ENCODE peak calls at places on chromosome X, in eight cellular contexts. One of them, this sample, is unnamed.

GRCh38 chrX:153667931-153668396 is 5.6 kb downstream of the PNCK start:
- DNase-seq in upper lobe of right lung: peak; percentile 89
- DNase-seq in spleen: peak; percentile 89
- DNase-seq in transverse colon: peak; percentile 82
- DNase-seq in GM12865: peak; percentile 61
- DNase-seq in heart left ventricle: peak; percentile 79
- DNase-seq in NB4: peak; percentile 81
- DNase-seq in SK-N-SH: peak; percentile 87
- DNase-seq in this sample: peak; percentile 8

GRCh38 chrX:102654696-102655095 is 3.4 kb downstream of the GPRASP1 start:
- DNase-seq in upper lobe of right lung: no peak
- DNase-seq in spleen: no peak
- DNase-seq in transverse colon: no peak
- DNase-seq in GM12865: no peak
- DNase-seq in heart left ventricle: peak; percentile 17
- DNase-seq in NB4: no peak
- DNase-seq in SK-N-SH: no peak
- DNase-seq in this sample: no peak

GRCh38 chrX:123736333-123736921 is 3.6 kb upstream of the THOC2 start:
- DNase-seq in upper lobe of right lung: no peak
- DNase-seq in spleen: no peak
- DNase-seq in transverse colon: no peak
- DNase-seq in GM12865: no peak
- DNase-seq in heart left ventricle: no peak
- DNase-seq in NB4: no peak
- DNase-seq in SK-N-SH: peak; percentile 64
- DNase-seq in this sample: no peak

GRCh38 chrX:373641-374471 is 12.9 kb downstream of the PPP2R3B start:
- DNase-seq in upper lobe of right lung: no peak
- DNase-seq in spleen: peak; percentile 79
- DNase-seq in transverse colon: no peak
- DNase-seq in GM12865: no peak
- DNase-seq in heart left ventricle: peak; percentile 51
- DNase-seq in NB4: no peak
- DNase-seq in SK-N-SH: no peak
- DNase-seq in this sample: no peak

GRCh38 chrX:122091571-122091970 is 1044.2 kb downstream of the GLUD2 start:
- DNase-seq in upper lobe of right lung: no peak
- DNase-seq in spleen: no peak
- DNase-seq in transverse colon: no peak
- DNase-seq in GM12865: no peak
- DNase-seq in heart left ventricle: no peak
- DNase-seq in NB4: no peak
- DNase-seq in SK-N-SH: no peak
- DNase-seq in this sample: no peak

GRCh38 chrX:103100484-103100883 is 7.5 kb upstream of the NXF3 start:
- DNase-seq in upper lobe of right lung: no peak
- DNase-seq in spleen: no peak
- DNase-seq in transverse colon: no peak
- DNase-seq in GM12865: no peak
- DNase-seq in heart left ventricle: no peak
- DNase-seq in NB4: no peak
- DNase-seq in SK-N-SH: no peak
- DNase-seq in this sample: no peak

GRCh38 chrX:104041003-104041402 is 1.2 kb downstream of the H2BW2 start:
- DNase-seq in upper lobe of right lung: no peak
- DNase-seq in spleen: no peak
- DNase-seq in transverse colon: no peak
- DNase-seq in GM12865: no peak
- DNase-seq in heart left ventricle: no peak
- DNase-seq in NB4: no peak
- DNase-seq in SK-N-SH: no peak
- DNase-seq in this sample: no peak

GRCh38 chrX:72576161-72576896 is 3.7 kb upstream of the HDAC8 start:
- DNase-seq in upper lobe of right lung: no peak
- DNase-seq in spleen: no peak
- DNase-seq in transverse colon: no peak
- DNase-seq in GM12865: no peak
- DNase-seq in heart left ventricle: no peak
- DNase-seq in NB4: peak; percentile 52
- DNase-seq in SK-N-SH: no peak
- DNase-seq in this sample: no peak

GRCh38 chrX:12701625-12702024 is 89.6 kb upstream of the PRPS2 start:
- DNase-seq in upper lobe of right lung: peak; percentile 65
- DNase-seq in spleen: no peak
- DNase-seq in transverse colon: peak; percentile 42
- DNase-seq in GM12865: peak; percentile 71
- DNase-seq in heart left ventricle: peak; percentile 27
- DNase-seq in NB4: peak; percentile 56
- DNase-seq in SK-N-SH: peak; percentile 50
- DNase-seq in this sample: peak; percentile 15

GRCh38 chrX:73930300-73930699 is 367.3 kb downstream of the CHIC1 start:
- DNase-seq in upper lobe of right lung: no peak
- DNase-seq in spleen: no peak
- DNase-seq in transverse colon: no peak
- DNase-seq in GM12865: no peak
- DNase-seq in heart left ventricle: no peak
- DNase-seq in NB4: no peak
- DNase-seq in SK-N-SH: no peak
- DNase-seq in this sample: no peak

GRCh38 chrX:48107717-48108116 is 22.7 kb upstream of the SPACA5B start:
- DNase-seq in upper lobe of right lung: no peak
- DNase-seq in spleen: no peak
- DNase-seq in transverse colon: no peak
- DNase-seq in GM12865: no peak
- DNase-seq in heart left ventricle: no peak
- DNase-seq in NB4: no peak
- DNase-seq in SK-N-SH: no peak
- DNase-seq in this sample: no peak

GRCh38 chrX:108397627-108398392 is 40.4 kb downstream of the COL4A6 start:
- DNase-seq in upper lobe of right lung: no peak
- DNase-seq in spleen: no peak
- DNase-seq in transverse colon: no peak
- DNase-seq in GM12865: peak; percentile 1
- DNase-seq in heart left ventricle: no peak
- DNase-seq in NB4: no peak
- DNase-seq in SK-N-SH: no peak
- DNase-seq in this sample: no peak

GRCh38 chrX:84336646-84337045 is 148.6 kb upstream of the RPS6KA6 start:
- DNase-seq in upper lobe of right lung: no peak
- DNase-seq in spleen: no peak
- DNase-seq in transverse colon: no peak
- DNase-seq in GM12865: no peak
- DNase-seq in heart left ventricle: no peak
- DNase-seq in NB4: no peak
- DNase-seq in SK-N-SH: no peak
- DNase-seq in this sample: no peak

GRCh38 chrX:1453951-1454785 is 1.5 kb upstream of the ASMTL start:
- DNase-seq in upper lobe of right lung: peak; percentile 94
- DNase-seq in spleen: peak; percentile 97
- DNase-seq in transverse colon: peak; percentile 91
- DNase-seq in GM12865: peak; percentile 87
- DNase-seq in heart left ventricle: peak; percentile 86
- DNase-seq in NB4: peak; percentile 82
- DNase-seq in SK-N-SH: peak; percentile 85
- DNase-seq in this sample: no peak

GRCh38 chrX:102863735-102864134 is 73.3 kb upstream of the RAB40AL start:
- DNase-seq in upper lobe of right lung: peak; percentile 83
- DNase-seq in spleen: peak; percentile 88
- DNase-seq in transverse colon: peak; percentile 87
- DNase-seq in GM12865: peak; percentile 76
- DNase-seq in heart left ventricle: peak; percentile 73
- DNase-seq in NB4: peak; percentile 74
- DNase-seq in SK-N-SH: peak; percentile 65
- DNase-seq in this sample: peak; percentile 21

GRCh38 chrX:119885554-119886428 is 9.9 kb upstream of the AKAP14 start:
- DNase-seq in upper lobe of right lung: no peak
- DNase-seq in spleen: no peak
- DNase-seq in transverse colon: no peak
- DNase-seq in GM12865: peak; percentile 3
- DNase-seq in heart left ventricle: no peak
- DNase-seq in NB4: peak; percentile 37
- DNase-seq in SK-N-SH: no peak
- DNase-seq in this sample: no peak

GRCh38 chrX:150372280-150372679 is 9.2 kb downstream of the MAMLD1 start:
- DNase-seq in upper lobe of right lung: no peak
- DNase-seq in spleen: no peak
- DNase-seq in transverse colon: no peak
- DNase-seq in GM12865: no peak
- DNase-seq in heart left ventricle: no peak
- DNase-seq in NB4: no peak
- DNase-seq in SK-N-SH: no peak
- DNase-seq in this sample: no peak

GRCh38 chrX:19827088-19827487 is 60.3 kb downstream of the SH3KBP1 start:
- DNase-seq in upper lobe of right lung: no peak
- DNase-seq in spleen: no peak
- DNase-seq in transverse colon: no peak
- DNase-seq in GM12865: no peak
- DNase-seq in heart left ventricle: no peak
- DNase-seq in NB4: no peak
- DNase-seq in SK-N-SH: no peak
- DNase-seq in this sample: no peak

GRCh38 chrX:29535212-29536162 is 679.9 kb upstream of the MAGEB2 start:
- DNase-seq in upper lobe of right lung: no peak
- DNase-seq in spleen: no peak
- DNase-seq in transverse colon: no peak
- DNase-seq in GM12865: no peak
- DNase-seq in heart left ventricle: no peak
- DNase-seq in NB4: no peak
- DNase-seq in SK-N-SH: no peak
- DNase-seq in this sample: no peak

GRCh38 chrX:103678199-103678993 is 8.1 kb downstream of the MORF4L2 start:
- DNase-seq in upper lobe of right lung: no peak
- DNase-seq in spleen: no peak
- DNase-seq in transverse colon: no peak
- DNase-seq in GM12865: no peak
- DNase-seq in heart left ventricle: no peak
- DNase-seq in NB4: no peak
- DNase-seq in SK-N-SH: no peak
- DNase-seq in this sample: no peak

DNA sequence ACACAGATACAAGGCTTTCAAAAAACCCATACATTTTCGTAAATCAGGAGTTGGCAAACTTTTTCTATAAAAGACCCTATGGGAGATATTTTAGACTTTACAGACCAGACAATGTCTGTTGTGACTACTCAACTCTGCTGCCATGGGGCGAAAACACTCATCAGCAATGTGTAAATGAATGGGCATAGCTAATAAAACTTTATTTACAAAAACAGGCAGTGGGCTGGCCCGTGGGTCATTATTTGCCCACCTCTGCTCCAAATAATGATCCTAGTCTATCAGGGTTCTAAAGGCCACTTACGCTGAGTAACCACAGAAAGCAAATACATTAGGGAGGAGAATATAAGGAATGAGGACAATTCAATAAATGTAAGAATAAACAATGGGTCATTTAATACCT is 43.9 kb upstream of the ACSL4 start:
- DNase-seq in upper lobe of right lung: no peak
- DNase-seq in spleen: no peak
- DNase-seq in transverse colon: no peak
- DNase-seq in GM12865: no peak
- DNase-seq in heart left ventricle: no peak
- DNase-seq in NB4: no peak
- DNase-seq in SK-N-SH: no peak
- DNase-seq in this sample: no peak
- TF ChIP-seq CTCF in upper lobe of right lung: no peak
- TF ChIP-seq CTCF in spleen: no peak
- TF ChIP-seq CTCF in transverse colon: no peak
- TF ChIP-seq CTCF in GM12865: no peak
- TF ChIP-seq CTCF in heart left ventricle: no peak
- TF ChIP-seq CTCF in NB4: no peak
- TF ChIP-seq CTCF in SK-N-SH: no peak
- TF ChIP-seq CTCF in this sample: no peak

GRCh38 chrX:68829594-68830485 is 1.0 kb downstream of the EFNB1 start:
- DNase-seq in upper lobe of right lung: no peak
- DNase-seq in spleen: no peak
- DNase-seq in transverse colon: no peak
- DNase-seq in GM12865: no peak
- DNase-seq in heart left ventricle: peak; percentile 25
- DNase-seq in NB4: peak; percentile 25
- DNase-seq in SK-N-SH: peak; percentile 49
- DNase-seq in this sample: no peak
- H3K4me3 ChIP-seq in upper lobe of right lung: peak overlapping the region; percentile 73
- H3K4me3 ChIP-seq in spleen: peak overlapping the region; percentile 56
- H3K4me3 ChIP-seq in transverse colon: peak overlapping the region; percentile 58
- H3K4me3 ChIP-seq in GM12865: peak overlapping the region; percentile 73
- H3K4me3 ChIP-seq in heart left ventricle: peak overlapping the region; percentile 83
- H3K4me3 ChIP-seq in NB4: peak overlapping the region; percentile 43
- H3K4me3 ChIP-seq in SK-N-SH: peak overlapping the region; percentile 61
- H3K4me3 ChIP-seq in this sample: peak overlapping the region; percentile 61

GRCh38 chrX:68945603-68946228 is 116.9 kb downstream of the EFNB1 start:
- DNase-seq in upper lobe of right lung: no peak
- DNase-seq in spleen: peak; percentile 49
- DNase-seq in transverse colon: peak; percentile 12
- DNase-seq in GM12865: peak; percentile 6
- DNase-seq in heart left ventricle: no peak
- DNase-seq in NB4: peak; percentile 11
- DNase-seq in SK-N-SH: no peak
- DNase-seq in this sample: no peak
- TF ChIP-seq CTCF in upper lobe of right lung: no peak
- TF ChIP-seq CTCF in spleen: peak; percentile 10
- TF ChIP-seq CTCF in transverse colon: peak; percentile 11
- TF ChIP-seq CTCF in GM12865: peak; percentile 23
- TF ChIP-seq CTCF in heart left ventricle: no peak
- TF ChIP-seq CTCF in NB4: no peak
- TF ChIP-seq CTCF in SK-N-SH: peak; percentile 48
- TF ChIP-seq CTCF in this sample: peak; percentile 50

GRCh38 chrX:39750798-39751197 is 347.0 kb downstream of the BCOR start:
- DNase-seq in upper lobe of right lung: no peak
- DNase-seq in spleen: no peak
- DNase-seq in transverse colon: no peak
- DNase-seq in GM12865: no peak
- DNase-seq in heart left ventricle: no peak
- DNase-seq in NB4: peak; percentile 77
- DNase-seq in SK-N-SH: no peak
- DNase-seq in this sample: no peak

GRCh38 chrX:39750246-39750790 is 347.4 kb downstream of the BCOR start:
- DNase-seq in upper lobe of right lung: no peak
- DNase-seq in spleen: no peak
- DNase-seq in transverse colon: no peak
- DNase-seq in GM12865: no peak
- DNase-seq in heart left ventricle: no peak
- DNase-seq in NB4: peak; percentile 50
- DNase-seq in SK-N-SH: no peak
- DNase-seq in this sample: no peak

GRCh38 chrX:39749135-39749534 is 348.6 kb downstream of the BCOR start:
- DNase-seq in upper lobe of right lung: no peak
- DNase-seq in spleen: no peak
- DNase-seq in transverse colon: no peak
- DNase-seq in GM12865: no peak
- DNase-seq in heart left ventricle: no peak
- DNase-seq in NB4: no peak
- DNase-seq in SK-N-SH: no peak
- DNase-seq in this sample: no peak

GRCh38 chrX:39752820-39753219 is 344.9 kb downstream of the BCOR start:
- DNase-seq in upper lobe of right lung: no peak
- DNase-seq in spleen: no peak
- DNase-seq in transverse colon: no peak
- DNase-seq in GM12865: no peak
- DNase-seq in heart left ventricle: no peak
- DNase-seq in NB4: no peak
- DNase-seq in SK-N-SH: no peak
- DNase-seq in this sample: no peak

GRCh38 chrX:39749728-39750127 is 348.0 kb downstream of the BCOR start:
- DNase-seq in upper lobe of right lung: no peak
- DNase-seq in spleen: no peak
- DNase-seq in transverse colon: no peak
- DNase-seq in GM12865: no peak
- DNase-seq in heart left ventricle: no peak
- DNase-seq in NB4: peak; percentile 58
- DNase-seq in SK-N-SH: no peak
- DNase-seq in this sample: no peak
- H3K4me3 ChIP-seq in upper lobe of right lung: no peak overlapping the region
- H3K4me3 ChIP-seq in spleen: no peak overlapping the region
- H3K4me3 ChIP-seq in transverse colon: no peak overlapping the region
- H3K4me3 ChIP-seq in GM12865: no peak overlapping the region
- H3K4me3 ChIP-seq in heart left ventricle: no peak overlapping the region
- H3K4me3 ChIP-seq in NB4: no peak overlapping the region
- H3K4me3 ChIP-seq in SK-N-SH: no peak overlapping the region
- H3K4me3 ChIP-seq in this sample: no peak overlapping the region